ENCODE peak calls at places on chromosomes 12 and 14, in nine cellular contexts. V, F, I, S, Y, K, C, U and T are unnamed samples.

GRCh38 chr12:47991106-47991550 is 13.1 kb downstream of the COL2A1 start:
- DNase-seq in V (no peak), I (no peak), Y (no peak), F (no peak), U (no peak), K (no peak), C (no peak), S (no peak), T (no peak)

GRCh38 chr14:89489796-89490506 is 72.9 kb upstream of the FOXN3 start:
- DNase-seq in I (no peak), V (no peak), S (no peak), C (no peak), F (no peak), U (no peak), K (no peak), Y (no peak), T (no peak)

GRCh38 chr12:32302218-32302826 is 97.0 kb upstream of the FGD4 start:
- DNase-seq in S (no peak), I (peak), F (no peak), C (peak), Y (peak), V (no peak), U (no peak), K (no peak), T (no peak)

GRCh38 chr14:90487031-90487430 is 90.2 kb downstream of the CALM1 start:
- DNase-seq in S (no peak), V (no peak), Y (no peak), F (no peak), U (no peak), K (no peak), C (no peak), I (no peak), T (no peak)

GRCh38 chr12:110335481-110336045 is 54.5 kb downstream of the ATP2A2 start:
- DNase-seq in V (no peak), S (no peak), K (no peak), C (no peak), F (no peak), I (no peak), U (no peak), Y (no peak), T (no peak)

GRCh38 chr12:71160585-71160984 is 2.8 kb upstream of the TSPAN8 start:
- DNase-seq in Y (no peak), I (no peak), V (no peak), S (no peak), C (peak), U (no peak), K (no peak), F (no peak), T (no peak)

GRCh38 chr14:75439989-75440388 is 12.2 kb downstream of the JDP2 start:
- DNase-seq in I (peak), F (no peak), C (no peak), U (no peak), S (no peak), V (no peak), Y (no peak), K (no peak), T (peak)

GRCh38 chr12:68240975-68241374 is 12.4 kb downstream of the IL22 start:
- DNase-seq in V (no peak), U (no peak), I (peak), F (no peak), Y (no peak), S (no peak), K (peak), C (peak), T (peak)

GRCh38 chr12:7797698-7798398 is 8.6 kb downstream of the NANOG start:
- DNase-seq in F (no peak), V (no peak), S (no peak), K (no peak), Y (no peak), U (no peak), C (peak), I (no peak), T (no peak)

GRCh38 chr12:42539696-42540095 is 49.9 kb downstream of the PRICKLE1 start:
- DNase-seq in U (no peak), C (no peak), K (no peak), F (no peak), Y (no peak), I (no peak), V (no peak), S (no peak), T (no peak)

GRCh38 chr14:99004112-99004511 is 267.9 kb downstream of the BCL11B start:
- DNase-seq in K (no peak), C (no peak), U (no peak), V (no peak), F (no peak), Y (no peak), S (no peak), I (no peak), T (no peak)

GRCh38 chr12:26273811-26274210 is 78.4 kb downstream of the SSPN start:
- DNase-seq in S (no peak), U (no peak), Y (no peak), V (no peak), K (no peak), I (no peak), F (no peak), C (no peak), T (no peak)

GRCh38 chr12:118103231-118103600 is 595 bp downstream of the VSIG10 start:
- DNase-seq in C (no peak), V (no peak), Y (no peak), S (no peak), F (no peak), U (peak), K (peak), I (peak), T (no peak)

GRCh38 chr12:84706374-84706773 is 206.2 kb downstream of the SLC6A15 start:
- DNase-seq in U (no peak), K (no peak), C (no peak), Y (no peak), S (no peak), I (no peak), F (no peak), V (no peak), T (no peak)

GRCh38 chr14:103581206-103581605 is 18.4 kb downstream of the COA8 start:
- DNase-seq in C (no peak), V (no peak), U (no peak), S (no peak), I (no peak), F (no peak), K (no peak), Y (no peak), T (no peak)

GRCh38 chr14:89394920-89395319 is 22.1 kb downstream of the FOXN3 start:
- DNase-seq in Y (no peak), F (no peak), U (no peak), S (no peak), V (no peak), K (no peak), I (no peak), C (no peak), T (no peak)

GRCh38 chr12:92363295-92364146 is 217.9 kb upstream of the BTG1 start:
- DNase-seq in K (peak), V (peak), F (peak), I (peak), Y (no peak), U (peak), C (no peak), S (peak), T (peak)

GRCh38 chr14:104689620-104690265 is 325 bp downstream of the INF2 start:
- DNase-seq in Y (no peak), U (no peak), S (no peak), K (no peak), I (no peak), F (no peak), C (peak), V (no peak), T (no peak)

GRCh38 chr14:96125536-96125935 is 79.1 kb upstream of the BDKRB2 start:
- DNase-seq in V (no peak), I (no peak), K (no peak), C (no peak), Y (no peak), F (no peak), S (no peak), U (no peak), T (no peak)

GRCh38 chr12:109625131-109625559 is 51.6 kb downstream of the MVK start:
- DNase-seq in S (no peak), I (no peak), F (peak), V (no peak), U (peak), Y (peak), C (peak), K (no peak), T (no peak)

GRCh38 chr12:64883264-64884163 is 59.1 kb downstream of the TBC1D30 start:
- DNase-seq in U (no peak), K (no peak), Y (no peak), F (no peak), C (no peak), V (no peak), S (no peak), I (peak), T (no peak)

GRCh38 chr12:26678697-26679660 is 154.0 kb downstream of the ITPR2 start:
- DNase-seq in S (no peak), F (no peak), V (no peak), U (no peak), K (no peak), C (no peak), Y (no peak), I (no peak), T (no peak)

GRCh38 chr14:50366115-50366514 is 30.6 kb downstream of the CDKL1 start:
- DNase-seq in Y (no peak), S (no peak), K (no peak), C (no peak), F (no peak), U (no peak), V (no peak), I (no peak), T (no peak)

GRCh38 chr12:127162902-127163301 is 1104.1 kb upstream of the TMEM132C start:
- DNase-seq in I (peak), Y (no peak), S (no peak), C (peak), V (peak), K (no peak), U (no peak), F (no peak), T (no peak)

GRCh38 chr12:103936679-103937078 is 6.5 kb downstream of the HSP90B1 start:
- DNase-seq in V (no peak), K (no peak), I (no peak), C (no peak), S (no peak), U (no peak), Y (no peak), F (no peak), T (no peak)
- H3K4me3 ChIP-seq in V (no peak), K (no peak), I (no peak), C (no peak), S (no peak), U (no peak), Y (no peak), F (no peak), T (no peak)

GRCh38 chr12:6118891-6119568 is 5.4 kb downstream of the VWF start:
- DNase-seq in I (no peak), K (no peak), V (no peak), Y (no peak), C (no peak), U (no peak), S (no peak), F (no peak), T (no peak)
- H3K4me3 ChIP-seq in I (no peak), K (no peak), V (no peak), Y (no peak), C (no peak), U (peak), S (no peak), F (no peak), T (no peak)

DNA sequence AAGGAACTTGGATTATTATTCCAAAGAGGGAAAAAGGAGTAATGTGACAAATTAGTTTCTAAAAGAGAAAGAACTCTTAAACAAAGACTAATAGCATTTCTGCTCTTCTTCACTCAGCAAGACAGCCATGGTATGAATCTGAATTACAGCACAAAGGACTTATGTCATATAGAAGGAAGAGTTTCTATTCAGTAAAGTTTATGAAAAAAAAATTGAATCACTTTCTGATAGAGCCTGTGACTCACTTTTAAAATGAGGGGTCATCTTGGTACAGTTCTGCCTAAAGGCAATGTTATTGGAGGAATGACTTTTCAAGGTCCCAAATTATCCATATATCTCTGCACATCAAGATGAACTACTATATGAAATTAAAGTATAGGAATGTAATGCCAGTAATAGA is 101.7 kb downstream of the DUSP6 start:
- DNase-seq in U (no peak), C (no peak), Y (no peak), F (no peak), K (no peak), S (no peak), V (no peak), I (no peak), T (no peak)
- H3K4me3 ChIP-seq in U (no peak), C (no peak), Y (no peak), F (no peak), K (no peak), S (no peak), V (no peak), I (no peak), T (no peak)

GRCh38 chr12:2691340-2692111 is 103.2 kb upstream of the FKBP4 start:
- DNase-seq in Y (peak), C (no peak), U (no peak), K (no peak), I (peak), V (no peak), F (no peak), S (no peak), T (peak)
- H3K4me3 ChIP-seq in Y (peak), C (no peak), U (peak), K (peak), I (peak), V (peak), F (no peak), S (peak), T (peak)

GRCh38 chr12:112401903-112402498 is 7.4 kb downstream of the RPL6 start:
- DNase-seq in I (no peak), F (no peak), S (no peak), K (no peak), U (no peak), V (no peak), Y (no peak), C (no peak), T (no peak)

GRCh38 chr12:112408621-112409020 is 784 bp downstream of the RPL6 start:
- DNase-seq in S (no peak), F (no peak), Y (no peak), V (no peak), C (peak), U (no peak), K (no peak), I (peak), T (no peak)

GRCh38 chr12:112409906-112410244 is 470 bp upstream of the RPL6 start:
- DNase-seq in C (no peak), Y (no peak), V (no peak), U (no peak), I (no peak), K (no peak), F (no peak), S (no peak), T (no peak)

GRCh38 chr12:112409064-112409905 is at the start of gene RPL6:
- DNase-seq in I (peak), F (peak), C (peak), S (peak), V (peak), K (peak), U (peak), Y (peak), T (peak)

GRCh38 chr12:112406519-112407488 is 2.6 kb downstream of the RPL6 start:
- DNase-seq in I (no peak), U (no peak), C (no peak), V (no peak), K (no peak), F (no peak), S (no peak), Y (no peak), T (no peak)
- H3K4me3 ChIP-seq in I (peak), U (peak), C (peak), V (peak), K (no peak), F (no peak), S (no peak), Y (no peak), T (no peak)

GRCh38 chr14:64566651-64567122 is 16.9 kb downstream of the PPP1R36 start:
- DNase-seq in F (peak), I (no peak), C (no peak), Y (no peak), V (peak), S (no peak), K (no peak), U (no peak), T (no peak)
- H3K4me3 ChIP-seq in F (no peak), I (no peak), C (no peak), Y (no peak), V (no peak), S (no peak), K (no peak), U (no peak), T (no peak)

GRCh38 chr14:51575225-51576111 is 76.2 kb upstream of the FRMD6 start:
- DNase-seq in C (peak), S (no peak), I (no peak), U (no peak), V (no peak), Y (no peak), K (no peak), F (no peak), T (no peak)
- H3K4me3 ChIP-seq in C (no peak), S (no peak), I (no peak), U (no peak), V (no peak), Y (no peak), K (no peak), F (no peak), T (no peak)